ENCODE peak calls at places on chromosome 9, in nine cellular contexts. One of them, this sample, is unnamed.

GRCh38 chr9:88235615-88236014 is 97.3 kb upstream of the SPATA31C2 start:
- DNase-seq in transverse colon: no peak
- DNase-seq in HFF-Myc: no peak
- DNase-seq in ELR: no peak
- DNase-seq in activated T-cell treated with anti-CD3 and anti-CD28 coated beads, Interleukin-2, amount 50 U/mL, for 48 hours: no peak
- DNase-seq in hippocampal formation: no peak
- DNase-seq in fibroblast of pulmonary artery: no peak
- DNase-seq in NCI-H1436: no peak
- DNase-seq in NCI-H510A: no peak
- DNase-seq in this sample: no peak

GRCh38 chr9:103361906-103362305 is 366.8 kb downstream of the CYLC2 start:
- DNase-seq in transverse colon: no peak
- DNase-seq in HFF-Myc: no peak
- DNase-seq in ELR: peak
- DNase-seq in activated T-cell treated with anti-CD3 and anti-CD28 coated beads, Interleukin-2, amount 50 U/mL, for 48 hours: no peak
- DNase-seq in hippocampal formation: no peak
- DNase-seq in fibroblast of pulmonary artery: no peak
- DNase-seq in NCI-H1436: no peak
- DNase-seq in NCI-H510A: no peak
- DNase-seq in this sample: no peak

GRCh38 chr9:137691648-137692357 is 73.0 kb downstream of the EHMT1 start:
- DNase-seq in transverse colon: no peak
- DNase-seq in HFF-Myc: no peak
- DNase-seq in ELR: no peak
- DNase-seq in activated T-cell treated with anti-CD3 and anti-CD28 coated beads, Interleukin-2, amount 50 U/mL, for 48 hours: no peak
- DNase-seq in hippocampal formation: no peak
- DNase-seq in fibroblast of pulmonary artery: no peak
- DNase-seq in NCI-H1436: no peak
- DNase-seq in NCI-H510A: peak
- DNase-seq in this sample: no peak

GRCh38 chr9:84146893-84147705 is 166.5 kb downstream of the RMI1 start:
- DNase-seq in transverse colon: no peak
- DNase-seq in HFF-Myc: no peak
- DNase-seq in ELR: no peak
- DNase-seq in activated T-cell treated with anti-CD3 and anti-CD28 coated beads, Interleukin-2, amount 50 U/mL, for 48 hours: no peak
- DNase-seq in hippocampal formation: no peak
- DNase-seq in fibroblast of pulmonary artery: peak
- DNase-seq in NCI-H1436: peak
- DNase-seq in NCI-H510A: no peak
- DNase-seq in this sample: peak

GRCh38 chr9:128828719-128829452 is 708 bp downstream of the SPOUT1 start:
- DNase-seq in transverse colon: no peak
- DNase-seq in HFF-Myc: no peak
- DNase-seq in ELR: peak
- DNase-seq in activated T-cell treated with anti-CD3 and anti-CD28 coated beads, Interleukin-2, amount 50 U/mL, for 48 hours: no peak
- DNase-seq in hippocampal formation: no peak
- DNase-seq in fibroblast of pulmonary artery: no peak
- DNase-seq in NCI-H1436: no peak
- DNase-seq in NCI-H510A: no peak
- DNase-seq in this sample: no peak

GRCh38 chr9:92094655-92095054 is 20.6 kb downstream of the SPTLC1 start:
- DNase-seq in transverse colon: no peak
- DNase-seq in HFF-Myc: no peak
- DNase-seq in ELR: peak
- DNase-seq in activated T-cell treated with anti-CD3 and anti-CD28 coated beads, Interleukin-2, amount 50 U/mL, for 48 hours: peak
- DNase-seq in hippocampal formation: no peak
- DNase-seq in fibroblast of pulmonary artery: no peak
- DNase-seq in NCI-H1436: no peak
- DNase-seq in NCI-H510A: peak
- DNase-seq in this sample: no peak

GRCh38 chr9:91824591-91825339 is 125.3 kb downstream of the ROR2 start:
- DNase-seq in transverse colon: peak
- DNase-seq in HFF-Myc: peak
- DNase-seq in ELR: no peak
- DNase-seq in activated T-cell treated with anti-CD3 and anti-CD28 coated beads, Interleukin-2, amount 50 U/mL, for 48 hours: no peak
- DNase-seq in hippocampal formation: no peak
- DNase-seq in fibroblast of pulmonary artery: peak
- DNase-seq in NCI-H1436: no peak
- DNase-seq in NCI-H510A: no peak
- DNase-seq in this sample: no peak

GRCh38 chr9:123401879-123402513 is 46.0 kb downstream of the CRB2 start:
- DNase-seq in transverse colon: peak
- DNase-seq in HFF-Myc: peak
- DNase-seq in ELR: peak
- DNase-seq in activated T-cell treated with anti-CD3 and anti-CD28 coated beads, Interleukin-2, amount 50 U/mL, for 48 hours: peak
- DNase-seq in hippocampal formation: peak
- DNase-seq in fibroblast of pulmonary artery: peak
- DNase-seq in NCI-H1436: peak
- DNase-seq in NCI-H510A: peak
- DNase-seq in this sample: no peak

GRCh38 chr9:124286292-124286931 is 28.7 kb downstream of the NEK6 start:
- DNase-seq in transverse colon: peak
- DNase-seq in HFF-Myc: peak
- DNase-seq in ELR: peak
- DNase-seq in activated T-cell treated with anti-CD3 and anti-CD28 coated beads, Interleukin-2, amount 50 U/mL, for 48 hours: peak
- DNase-seq in hippocampal formation: no peak
- DNase-seq in fibroblast of pulmonary artery: peak
- DNase-seq in NCI-H1436: no peak
- DNase-seq in NCI-H510A: no peak
- DNase-seq in this sample: no peak

GRCh38 chr9:97773091-97773490 is 76.0 kb upstream of the XPA start:
- DNase-seq in transverse colon: no peak
- DNase-seq in HFF-Myc: no peak
- DNase-seq in ELR: peak
- DNase-seq in activated T-cell treated with anti-CD3 and anti-CD28 coated beads, Interleukin-2, amount 50 U/mL, for 48 hours: no peak
- DNase-seq in hippocampal formation: no peak
- DNase-seq in fibroblast of pulmonary artery: no peak
- DNase-seq in NCI-H1436: no peak
- DNase-seq in NCI-H510A: no peak
- DNase-seq in this sample: no peak

GRCh38 chr9:38380872-38381534 is 11.5 kb upstream of the ALDH1B1 start:
- DNase-seq in transverse colon: no peak
- DNase-seq in HFF-Myc: no peak
- DNase-seq in ELR: no peak
- DNase-seq in activated T-cell treated with anti-CD3 and anti-CD28 coated beads, Interleukin-2, amount 50 U/mL, for 48 hours: no peak
- DNase-seq in hippocampal formation: no peak
- DNase-seq in fibroblast of pulmonary artery: no peak
- DNase-seq in NCI-H1436: peak
- DNase-seq in NCI-H510A: no peak
- DNase-seq in this sample: peak

GRCh38 chr9:2559212-2560152 is 62.1 kb upstream of the VLDLR start:
- DNase-seq in transverse colon: peak
- DNase-seq in HFF-Myc: peak
- DNase-seq in ELR: peak
- DNase-seq in activated T-cell treated with anti-CD3 and anti-CD28 coated beads, Interleukin-2, amount 50 U/mL, for 48 hours: no peak
- DNase-seq in hippocampal formation: peak
- DNase-seq in fibroblast of pulmonary artery: peak
- DNase-seq in NCI-H1436: no peak
- DNase-seq in NCI-H510A: no peak
- DNase-seq in this sample: no peak

GRCh38 chr9:127907867-127908659 is 8.7 kb upstream of the ST6GALNAC6 start:
- DNase-seq in transverse colon: peak
- DNase-seq in HFF-Myc: no peak
- DNase-seq in ELR: no peak
- DNase-seq in activated T-cell treated with anti-CD3 and anti-CD28 coated beads, Interleukin-2, amount 50 U/mL, for 48 hours: no peak
- DNase-seq in hippocampal formation: no peak
- DNase-seq in fibroblast of pulmonary artery: no peak
- DNase-seq in NCI-H1436: no peak
- DNase-seq in NCI-H510A: no peak
- DNase-seq in this sample: no peak

GRCh38 chr9:132507670-132508469 is 74.5 kb upstream of the BARHL1 start:
- DNase-seq in transverse colon: peak
- DNase-seq in HFF-Myc: peak
- DNase-seq in ELR: peak
- DNase-seq in activated T-cell treated with anti-CD3 and anti-CD28 coated beads, Interleukin-2, amount 50 U/mL, for 48 hours: peak
- DNase-seq in hippocampal formation: peak
- DNase-seq in fibroblast of pulmonary artery: peak
- DNase-seq in NCI-H1436: peak
- DNase-seq in NCI-H510A: peak
- DNase-seq in this sample: peak

GRCh38 chr9:6538666-6539071 is 106.9 kb downstream of the GLDC start:
- DNase-seq in transverse colon: no peak
- DNase-seq in HFF-Myc: no peak
- DNase-seq in ELR: peak
- DNase-seq in activated T-cell treated with anti-CD3 and anti-CD28 coated beads, Interleukin-2, amount 50 U/mL, for 48 hours: no peak
- DNase-seq in hippocampal formation: no peak
- DNase-seq in fibroblast of pulmonary artery: peak
- DNase-seq in NCI-H1436: no peak
- DNase-seq in NCI-H510A: no peak
- DNase-seq in this sample: no peak

GRCh38 chr9:89440548-89440947 is 57.4 kb downstream of the SEMA4D start:
- DNase-seq in transverse colon: peak
- DNase-seq in HFF-Myc: no peak
- DNase-seq in ELR: no peak
- DNase-seq in activated T-cell treated with anti-CD3 and anti-CD28 coated beads, Interleukin-2, amount 50 U/mL, for 48 hours: no peak
- DNase-seq in hippocampal formation: no peak
- DNase-seq in fibroblast of pulmonary artery: no peak
- DNase-seq in NCI-H1436: no peak
- DNase-seq in NCI-H510A: no peak
- DNase-seq in this sample: no peak

GRCh38 chr9:131030978-131031641 is 22.1 kb downstream of the LAMC3 start:
- DNase-seq in transverse colon: no peak
- DNase-seq in HFF-Myc: no peak
- DNase-seq in ELR: no peak
- DNase-seq in activated T-cell treated with anti-CD3 and anti-CD28 coated beads, Interleukin-2, amount 50 U/mL, for 48 hours: no peak
- DNase-seq in hippocampal formation: no peak
- DNase-seq in fibroblast of pulmonary artery: no peak
- DNase-seq in NCI-H1436: no peak
- DNase-seq in NCI-H510A: no peak
- DNase-seq in this sample: no peak

GRCh38 chr9:114405294-114406034 is 17.7 kb upstream of the AKNA start:
- DNase-seq in transverse colon: peak
- DNase-seq in HFF-Myc: no peak
- DNase-seq in ELR: peak
- DNase-seq in activated T-cell treated with anti-CD3 and anti-CD28 coated beads, Interleukin-2, amount 50 U/mL, for 48 hours: peak
- DNase-seq in hippocampal formation: peak
- DNase-seq in fibroblast of pulmonary artery: peak
- DNase-seq in NCI-H1436: peak
- DNase-seq in NCI-H510A: peak
- DNase-seq in this sample: peak

This sample was measured in NCI-H748 treated with DMSO at 0.1 percent for 48 hours.